ENCODE peak calls at places on chromosomes 2 and 18, in eight cellular contexts. F is HepG2, G is adrenal gland, V is stomach, N is breast epithelium, I is K562, Y is prostate gland, C is IMR-90. P is an unnamed sample. For H3K36me3, the result is how much of the 10 kb centered on the place peaks cover.

GRCh38 chr2:68750592-68751396 is 16.2 kb downstream of the ARHGAP25 start:
- DNase-seq in V (no peak), N (no peak), Y (no peak), G (no peak), F (no peak), I (no peak), C (no peak), P (no peak)

GRCh38 chr2:217622205-217622621 is 380.6 kb downstream of the TNS1 start:
- DNase-seq in G (no peak), N (no peak), C (peak), V (no peak), Y (no peak), I (no peak), F (peak), P (peak)

GRCh38 chr18:79578396-79579260 is 101.0 kb upstream of the CTDP1 start:
- DNase-seq in V (no peak), Y (no peak), G (no peak), F (no peak), I (no peak), C (no peak), N (peak), P (no peak)

GRCh38 chr2:29000481-29000880 is 19.4 kb downstream of the TOGARAM2 start:
- DNase-seq in I (peak), C (peak), F (no peak), N (no peak), V (peak), G (peak), Y (no peak), P (no peak)

GRCh38 chr18:12640881-12641200 is 17.1 kb downstream of the SPIRE1 start:
- DNase-seq in C (no peak), N (no peak), G (no peak), I (no peak), V (no peak), Y (no peak), F (no peak), P (no peak)

GRCh38 chr18:27121108-27121507 is 64.0 kb downstream of the CHST9 start:
- DNase-seq in C (no peak), G (no peak), I (no peak), N (no peak), F (no peak), V (no peak), Y (no peak), P (no peak)

GRCh38 chr2:40240067-40240466 is 211.8 kb downstream of the SLC8A1 start:
- DNase-seq in I (no peak), C (peak), V (peak), F (no peak), G (peak), Y (no peak), N (no peak), P (peak)

GRCh38 chr2:24825883-24826800 is 32.9 kb downstream of the CENPO start:
- DNase-seq in I (no peak), Y (no peak), G (no peak), F (no peak), N (no peak), V (peak), C (no peak), P (no peak)

GRCh38 chr2:218852911-218853667 is 6.5 kb upstream of the WNT6 start:
- DNase-seq in C (peak), G (peak), F (peak), V (peak), N (peak), I (peak), Y (peak), P (peak)

GRCh38 chr2:155043097-155043496 is 344.6 kb downstream of the KCNJ3 start:
- DNase-seq in Y (no peak), V (no peak), C (no peak), N (no peak), G (no peak), F (no peak), I (no peak), P (no peak)

GRCh38 chr2:191581003-191581402 is 96.9 kb upstream of the NABP1 start:
- DNase-seq in I (no peak), C (no peak), F (no peak), N (no peak), Y (no peak), G (no peak), V (no peak), P (no peak)

GRCh38 chr2:94767336-94767735 is 103.9 kb upstream of the TEKT4 start:
- DNase-seq in V (no peak), C (no peak), G (no peak), N (no peak), F (no peak), I (no peak), Y (no peak), P (no peak)

GRCh38 chr2:52017836-52018235 is 985.9 kb upstream of the NRXN1 start:
- DNase-seq in I (no peak), N (no peak), G (no peak), Y (no peak), V (no peak), C (no peak), F (no peak), P (no peak)

GRCh38 chr2:110919738-110920137 is 187.4 kb downstream of the ACOXL start:
- DNase-seq in C (no peak), G (no peak), F (no peak), N (no peak), I (no peak), Y (no peak), V (no peak), P (no peak)

GRCh38 chr2:149365826-149366583 is 35.6 kb downstream of the LYPD6 start:
- DNase-seq in G (no peak), C (peak), F (peak), I (no peak), N (no peak), V (peak), Y (peak), P (no peak)

GRCh38 chr2:239157269-239157668 is 243.6 kb downstream of the HDAC4 start:
- DNase-seq in I (no peak), V (peak), F (no peak), C (no peak), Y (no peak), G (no peak), N (peak), P (peak)

GRCh38 chr2:157174321-157174720 is 83.2 kb upstream of the GALNT5 start:
- DNase-seq in G (no peak), N (no peak), V (no peak), F (no peak), C (peak), I (no peak), Y (no peak), P (no peak)

GRCh38 chr2:119753041-119753929 is 6.4 kb upstream of the PTPN4 start:
- DNase-seq in N (no peak), Y (peak), V (no peak), F (peak), G (peak), C (peak), I (peak), P (no peak)

GRCh38 chr18:3434685-3435084 is 15.3 kb upstream of the TGIF1 start:
- DNase-seq in C (no peak), N (no peak), G (no peak), F (no peak), Y (no peak), V (no peak), I (no peak), P (no peak)

GRCh38 chr18:55300469-55301195 is 287.4 kb downstream of the TCF4 start:
- DNase-seq in N (no peak), F (no peak), Y (no peak), V (no peak), C (peak), G (no peak), I (peak), P (no peak)

GRCh38 chr2:128317186-128317897 is 1.3 kb downstream of the HS6ST1 start:
- DNase-seq in Y (peak), N (peak), C (no peak), I (no peak), F (peak), G (no peak), V (peak), P (peak)

GRCh38 chr18:21330122-21330701 is 88.2 kb downstream of the GREB1L start:
- DNase-seq in C (no peak), F (peak), V (peak), Y (no peak), N (no peak), G (peak), I (no peak), P (no peak)

GRCh38 chr2:47992671-47993070 is 86.4 kb upstream of the FBXO11 start:
- DNase-seq in I (no peak), F (no peak), N (no peak), C (no peak), Y (no peak), G (no peak), V (no peak), P (no peak)

DNA sequence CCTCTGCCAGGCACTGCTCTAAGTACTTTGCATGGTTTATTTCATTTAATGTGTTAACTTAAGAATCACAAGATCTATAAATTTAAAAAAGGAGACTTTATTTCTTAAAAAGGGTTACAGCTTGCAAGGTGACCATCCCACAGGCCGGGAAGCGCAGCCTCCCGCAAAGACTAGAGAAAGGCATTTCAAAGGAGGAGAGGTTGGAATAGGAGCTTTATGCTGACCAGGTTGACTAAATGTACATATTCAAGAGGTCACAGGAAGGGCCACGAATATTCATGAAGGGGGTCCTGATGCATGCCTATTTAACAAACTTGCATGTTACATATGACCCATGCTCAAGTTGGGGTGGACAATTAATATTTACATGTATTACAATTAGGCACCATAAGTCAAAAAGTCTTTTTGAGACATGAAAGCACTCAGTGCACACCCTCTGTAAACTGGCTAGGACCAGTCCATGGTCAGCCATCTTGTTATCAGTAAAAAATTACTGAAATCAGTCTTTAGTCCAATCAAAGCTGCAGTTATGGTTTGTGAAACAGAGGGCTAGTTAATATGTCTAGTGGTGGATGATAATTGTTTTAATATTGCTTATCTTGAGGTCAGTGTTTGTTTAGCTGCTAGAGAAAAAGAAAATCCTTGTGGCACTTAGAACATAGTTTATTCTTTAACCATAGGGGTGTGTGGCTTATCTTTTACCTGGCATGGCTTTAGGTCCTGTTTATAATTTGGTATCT is 169.3 kb downstream of the KCNE4 start:
- DNase-seq in C (no peak), I (no peak), Y (no peak), N (no peak), V (no peak), F (no peak), G (no peak), P (no peak)
- TF ChIP-seq POLR2A in C (no peak), I (no peak), Y (no peak), N (no peak), V (no peak), F (no peak), G (no peak), P (no peak)

DNA sequence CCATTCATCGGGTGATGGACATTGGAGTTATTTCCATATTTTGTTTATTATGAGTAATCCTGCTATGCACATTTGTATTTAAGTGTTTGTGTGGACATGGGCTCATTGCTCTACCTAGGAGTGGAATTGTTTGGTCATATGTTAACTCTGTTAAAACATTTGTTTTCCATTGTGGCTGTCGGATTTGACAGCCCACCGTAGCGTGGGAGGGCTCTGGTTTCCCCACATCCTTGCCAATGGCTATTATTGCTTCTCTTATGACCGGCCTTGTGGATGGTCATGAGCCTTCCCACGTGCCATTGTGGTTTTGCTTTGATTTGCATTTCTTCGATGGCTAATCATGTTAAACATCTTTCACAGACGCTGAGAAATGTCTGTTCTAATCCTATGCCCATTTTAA is 92.0 kb downstream of the ZNF236 start:
- DNase-seq in V (no peak), N (no peak), C (no peak), G (no peak), F (no peak), Y (no peak), I (no peak), P (no peak)
- H3K36me3 ChIP-seq in V (half or more), N (under half), C (under half), G (under half), F (half or more), Y (under half), I (under half), P (under half)

DNA sequence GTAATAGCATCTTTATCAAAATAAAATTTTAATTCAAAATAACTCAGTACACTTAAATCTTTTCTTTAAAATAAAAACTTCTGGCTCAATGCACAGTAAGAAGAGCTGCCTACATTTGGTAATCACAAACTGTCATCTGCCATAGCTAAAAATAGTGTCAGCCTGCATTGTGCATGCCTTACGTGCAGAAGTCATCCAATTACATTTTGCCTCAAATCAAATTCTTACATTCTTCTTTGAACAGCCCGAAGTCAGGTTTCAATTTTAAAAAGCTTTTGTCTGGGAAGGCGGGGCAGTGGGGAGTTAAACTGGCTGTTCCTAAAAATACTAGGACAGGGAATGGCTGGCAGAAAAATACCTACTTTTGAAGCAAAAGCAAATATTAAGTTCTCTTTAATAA is 51.1 kb downstream of the RTN4 start:
- DNase-seq in V (no peak), F (no peak), I (peak), G (peak), N (no peak), Y (no peak), C (peak), P (no peak)
- H3K27ac ChIP-seq in V (no peak), F (no peak), I (peak), G (no peak), N (no peak), Y (no peak), C (no peak), P (no peak)

DNA sequence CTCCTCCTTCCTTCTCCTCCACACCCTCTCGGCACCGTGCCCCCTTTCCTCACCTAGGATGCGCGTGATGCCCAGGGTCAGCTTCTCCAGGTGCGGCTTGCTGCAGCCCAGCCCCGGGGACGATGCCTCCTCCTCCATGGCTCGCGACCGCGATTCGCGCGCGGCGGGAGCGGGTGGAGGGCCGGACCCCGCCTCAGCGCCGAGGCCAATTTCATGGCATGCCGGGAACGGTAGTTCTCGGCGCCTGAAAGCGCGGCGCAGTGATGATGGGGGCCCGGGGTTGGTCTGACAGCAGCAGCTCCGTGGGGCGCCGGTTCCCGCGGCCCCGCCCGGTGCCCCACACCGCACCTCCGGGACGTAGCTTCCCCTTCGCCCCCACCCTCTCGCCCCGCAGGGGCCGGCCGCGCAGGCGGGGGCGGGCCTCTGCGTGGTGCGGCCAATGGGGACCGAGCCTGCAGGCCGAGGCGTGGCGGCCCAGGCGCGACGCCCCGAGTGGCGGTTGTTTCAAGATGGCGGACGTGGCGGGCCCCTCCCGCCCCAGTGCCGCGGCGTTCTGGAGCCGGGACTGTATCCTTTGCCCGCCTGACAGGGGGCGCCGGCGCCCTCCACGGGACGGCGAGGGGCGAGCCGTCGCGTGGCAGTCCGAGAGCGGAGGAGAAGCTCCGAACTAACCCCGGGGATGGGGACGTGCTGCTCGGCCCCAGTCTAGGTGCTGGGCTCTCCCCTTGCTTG is at the start of the genes KIAA1328 and TPGS2:
- DNase-seq in N (peak), V (peak), I (peak), G (peak), C (peak), F (peak), Y (peak), P (peak)
- TF ChIP-seq POLR2A in N (no peak), V (no peak), I (peak), G (peak), C (peak), F (no peak), Y (peak), P (peak)

GRCh38 chr2:37143986-37144385 is 12.8 kb downstream of the EIF2AK2 start:
- DNase-seq in Y (no peak), V (no peak), N (no peak), C (peak), F (no peak), I (no peak), G (no peak), P (no peak)
- H3K36me3 ChIP-seq in Y (under half), V (half or more), N (under half), C (under half), F (half or more), I (under half), G (under half), P (under half)

DNA sequence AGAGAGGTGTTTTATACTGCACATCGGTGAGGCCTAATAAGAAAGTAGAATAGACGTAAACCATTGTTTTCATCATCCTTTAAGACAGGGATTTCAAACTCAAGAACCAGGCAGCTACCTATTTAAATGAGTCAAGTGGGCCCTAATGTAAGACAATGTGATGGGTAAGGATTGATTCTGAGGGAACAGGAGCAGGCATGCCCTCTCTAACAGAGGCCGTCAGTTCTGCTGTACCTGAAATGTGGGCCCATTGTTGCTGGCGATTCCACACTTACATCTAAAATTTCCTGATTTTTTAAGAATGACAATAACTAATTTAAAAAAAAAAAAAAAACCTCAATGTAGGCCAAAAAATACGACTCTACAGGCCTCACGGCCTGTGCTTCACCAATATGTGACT is 67.5 kb downstream of the ACSL3 start:
- DNase-seq in N (no peak), I (no peak), C (no peak), V (no peak), F (no peak), G (no peak), Y (no peak), P (no peak)
- H3K27ac ChIP-seq in N (no peak), I (no peak), C (no peak), V (no peak), F (no peak), G (no peak), Y (no peak), P (no peak)

GRCh38 chr2:38775097-38775920 is 2.7 kb upstream of the GEMIN6 start:
- DNase-seq in V (no peak), Y (no peak), C (no peak), N (no peak), F (peak), I (peak), G (no peak), P (no peak)
- TF ChIP-seq POLR2A in V (no peak), Y (no peak), C (no peak), N (no peak), F (no peak), I (no peak), G (no peak), P (no peak)

GRCh38 chr2:96865654-96866053 is 4.2 kb downstream of the SEMA4C start:
- DNase-seq in V (no peak), F (no peak), C (no peak), G (no peak), N (no peak), I (no peak), Y (no peak), P (no peak)
- H3K36me3 ChIP-seq in V (half or more), F (half or more), C (half or more), G (under half), N (under half), I (half or more), Y (under half), P (under half)

GRCh38 chr2:72131371-72131891 is 16.2 kb downstream of the CYP26B1 start:
- DNase-seq in C (no peak), V (no peak), Y (no peak), G (no peak), I (no peak), F (no peak), N (peak), P (no peak)
- H3K27ac ChIP-seq in C (no peak), V (no peak), Y (no peak), G (no peak), I (no peak), F (no peak), N (no peak), P (no peak)

GRCh38 chr2:190319557-190320498 is at the start of gene HIBCH:
- DNase-seq in V (peak), C (peak), Y (peak), F (peak), N (peak), G (peak), I (peak), P (peak)
- TF ChIP-seq POLR2A in V (no peak), C (no peak), Y (peak), F (peak), N (peak), G (peak), I (peak), P (peak)